ENCODE peak calls at places on chromosomes 1 and 21, in four cellular contexts. X, P, V and A are unnamed samples.
A peak's percentile ranks its signal among the peaks of the same experiment; 100 is the strongest.

GRCh38 chr1:162855461-162856150 is 5.4 kb downstream of the CCDC190 start:
- DNase-seq in X (no peak), P (no peak), V (peak; percentile 63), A (no peak)

GRCh38 chr1:29673669-29674624 is 437.6 kb downstream of the PTPRU start:
- DNase-seq in X (no peak), P (no peak), V (no peak), A (no peak)

GRCh38 chr1:246210751-246211150 is 296.3 kb downstream of the SMYD3 start:
- DNase-seq in X (no peak), P (no peak), V (no peak), A (no peak)

GRCh38 chr1:63198921-63199530 is 123.3 kb upstream of the FOXD3 start:
- DNase-seq in X (no peak), P (no peak), V (no peak), A (no peak)

GRCh38 chr1:26541816-26542711 is 12.5 kb downstream of the RPS6KA1 start:
- DNase-seq in X (peak; percentile 47), P (peak; percentile 92), V (peak; percentile 14), A (peak; percentile 99)

GRCh38 chr1:159339517-159339916 is 37.4 kb downstream of the FCER1A start:
- DNase-seq in X (no peak), P (no peak), V (no peak), A (no peak)

GRCh38 chr1:238898856-238899255 is 487.5 kb upstream of the CHRM3 start:
- DNase-seq in X (no peak), P (no peak), V (no peak), A (peak; percentile 19)

GRCh38 chr1:1561801-1562470 is 12.7 kb downstream of the SSU72 start:
- DNase-seq in X (no peak), P (no peak), V (no peak), A (no peak)

GRCh38 chr1:37410815-37411214 is 63.6 kb upstream of the ZC3H12A start:
- DNase-seq in X (peak; percentile 9), P (peak; percentile 69), V (peak; percentile 4), A (peak; percentile 42)

GRCh38 chr1:233993651-233994050 is 89.2 kb downstream of the SLC35F3 start:
- DNase-seq in X (no peak), P (no peak), V (no peak), A (no peak)

GRCh38 chr1:71049951-71050598 is 2.5 kb upstream of the PTGER3 start:
- DNase-seq in X (peak; percentile 64), P (peak; percentile 82), V (peak; percentile 79), A (peak; percentile 65)

GRCh38 chr1:203046984-203047630 is 20.8 kb downstream of the PPFIA4 start:
- DNase-seq in X (no peak), P (peak; percentile 23), V (peak; percentile 44), A (peak; percentile 45)

GRCh38 chr1:168084396-168085231 is 52.1 kb downstream of the GPR161 start:
- DNase-seq in X (peak; percentile 11), P (peak; percentile 81), V (peak; percentile 46), A (peak; percentile 76)

GRCh38 chr1:46532498-46533178 is 18.8 kb downstream of the KNCN start:
- DNase-seq in X (no peak), P (peak; percentile 83), V (peak; percentile 37), A (peak; percentile 56)

GRCh38 chr1:43786201-43786958 is 79.0 kb downstream of the ST3GAL3 start:
- DNase-seq in X (no peak), P (no peak), V (peak; percentile 6), A (no peak)

GRCh38 chr21:41879190-41879998 is at the start of gene PRDM15:
- DNase-seq in X (peak; percentile 55), P (peak; percentile 91), V (peak; percentile 46), A (peak; percentile 89)

GRCh38 chr1:158961178-158961577 is 29.8 kb downstream of the PYHIN1 start:
- DNase-seq in X (no peak), P (no peak), V (no peak), A (no peak)

GRCh38 chr1:29365906-29366670 is 129.8 kb downstream of the PTPRU start:
- DNase-seq in X (no peak), P (no peak), V (no peak), A (no peak)

GRCh38 chr1:158179301-158180041 is 1.2 kb upstream of the CD1D start:
- DNase-seq in X (no peak), P (no peak), V (no peak), A (peak; percentile 40)

GRCh38 chr1:233625087-233625486 is 11.2 kb downstream of the KCNK1 start:
- DNase-seq in X (no peak), P (no peak), V (no peak), A (no peak)

GRCh38 chr1:42736152-42736551 is 3.9 kb downstream of the CLDN19 start:
- DNase-seq in X (peak; percentile 25), P (peak; percentile 69), V (no peak), A (peak; percentile 40)
- TF ChIP-seq CTCF in X (peak; percentile 57), P (peak; percentile 81), V (peak; percentile 8), A (no peak)

GRCh38 chr1:231020139-231020601 is 19.9 kb downstream of the FAM89A start:
- DNase-seq in X (no peak), P (no peak), V (no peak), A (peak; percentile 31)
- TF ChIP-seq MYC in X (no peak), P (no peak), V (no peak), A (no peak)

DNA sequence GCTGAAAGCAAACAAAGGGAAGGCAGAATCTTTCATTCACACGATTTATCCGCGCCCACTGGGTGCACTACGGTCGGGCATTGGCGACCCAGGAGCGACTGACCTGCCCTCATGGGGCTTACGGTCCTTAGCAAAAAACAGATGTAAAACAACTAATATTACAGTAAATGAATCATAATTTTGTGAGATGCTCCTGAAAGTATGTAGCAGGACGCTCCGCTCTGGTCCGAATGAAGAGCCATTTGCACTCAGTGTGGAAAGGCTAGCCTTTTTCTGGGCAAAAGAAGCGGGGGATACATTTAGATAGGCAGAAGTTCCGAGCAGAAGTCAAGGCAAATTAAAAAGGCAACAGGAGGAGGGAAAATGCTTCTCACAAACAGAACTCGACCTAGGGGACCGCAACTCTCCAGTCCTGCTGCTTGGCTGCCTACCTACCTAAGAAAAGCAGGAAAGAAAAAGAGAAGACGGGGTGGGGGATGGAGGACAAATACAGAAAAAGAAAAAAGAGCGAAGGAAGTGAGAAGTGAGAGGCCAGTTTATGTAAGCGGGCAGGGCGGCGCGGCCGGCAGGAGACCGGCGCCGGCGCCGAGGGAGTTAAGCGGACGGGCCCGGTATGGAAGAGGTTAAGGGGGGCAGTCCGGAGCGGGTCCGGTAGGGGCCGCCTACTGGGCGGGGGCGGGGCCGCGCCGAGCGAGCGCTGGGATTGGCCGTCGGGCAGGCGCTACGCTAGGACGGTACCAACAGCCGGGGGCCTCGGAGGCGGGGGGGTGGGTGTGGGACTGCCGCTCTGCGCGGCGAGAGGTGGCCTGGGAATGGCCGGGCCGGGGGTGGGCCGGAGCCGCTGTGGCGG is at the start of gene FAM20B:
- DNase-seq in X (peak; percentile 84), P (peak; percentile 99), V (peak; percentile 92), A (peak; percentile 97)
- TF ChIP-seq POLR2A in X (no peak), P (peak; percentile 76), V (peak; percentile 6), A (no peak)

GRCh38 chr21:32921632-32922230 is 104.0 kb upstream of the OLIG2 start:
- DNase-seq in X (no peak), P (peak; percentile 67), V (peak; percentile 6), A (peak; percentile 48)
- TF ChIP-seq CTCF in X (peak; percentile 31), P (peak; percentile 67), V (peak; percentile 61), A (peak; percentile 80)

DNA sequence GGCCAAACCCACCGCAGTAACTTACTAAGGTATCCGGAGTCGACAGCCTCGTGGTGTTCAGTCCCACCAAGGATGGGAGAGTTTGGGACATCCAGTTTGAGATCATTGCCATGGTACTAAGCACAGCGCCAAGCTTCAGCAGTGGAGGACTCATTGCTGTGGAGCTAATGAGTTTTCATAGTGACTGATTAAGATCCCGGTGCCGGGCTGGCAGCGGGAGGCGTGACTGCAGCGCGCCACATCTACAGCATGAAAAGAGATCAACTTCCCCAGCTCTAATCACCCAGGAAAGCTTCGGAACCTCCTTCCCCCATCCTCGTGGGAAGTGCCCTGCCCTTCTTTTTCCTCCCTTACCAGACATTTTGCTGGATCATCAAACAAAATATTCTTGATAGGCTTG is 149.9 kb downstream of the OLFM3 start:
- DNase-seq in X (no peak), P (no peak), V (no peak), A (no peak)
- TF ChIP-seq MYC in X (no peak), P (no peak), V (no peak), A (no peak)

DNA sequence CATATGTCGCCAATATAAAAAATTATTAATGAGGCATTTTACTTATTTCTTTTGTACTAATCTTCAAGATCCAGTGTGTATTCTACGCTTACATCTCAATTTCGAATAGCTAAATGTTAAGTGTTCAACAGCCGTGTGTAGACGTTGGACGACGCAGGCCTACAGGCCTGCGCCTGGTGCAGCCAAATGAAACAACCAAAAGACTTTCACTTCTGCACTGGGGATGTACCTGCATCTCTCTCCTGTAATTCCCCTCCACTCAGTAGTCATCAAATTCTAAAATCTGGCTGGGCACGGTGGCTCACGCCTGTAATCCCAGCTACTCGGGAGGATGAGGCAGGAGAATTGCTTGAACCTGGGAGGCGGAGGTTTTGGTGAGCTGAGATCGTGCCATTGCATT is 76.8 kb upstream of the HNRNPU start:
- DNase-seq in X (no peak), P (no peak), V (no peak), A (no peak)
- TF ChIP-seq POLR2A in X (no peak), P (no peak), V (no peak), A (no peak)

DNA sequence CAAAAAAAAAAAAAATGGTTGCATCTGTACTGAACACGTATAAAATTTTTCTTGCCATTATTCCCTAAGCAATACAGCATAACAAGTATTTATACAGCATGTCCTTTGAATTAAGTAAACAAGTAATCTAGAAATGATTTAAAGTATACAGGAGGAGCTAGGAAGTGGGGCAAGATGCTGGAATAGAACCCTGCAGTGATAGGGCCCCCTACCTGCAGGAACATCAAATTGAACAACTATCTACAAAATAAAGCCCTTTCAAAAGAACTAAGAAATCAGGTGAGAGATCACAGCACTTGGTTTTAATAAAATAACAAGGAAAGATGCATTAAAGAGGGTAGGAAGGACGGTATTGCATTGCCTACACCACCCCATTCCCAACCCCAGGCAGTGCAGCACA is 10.9 kb downstream of the TSHB start:
- DNase-seq in X (no peak), P (peak; percentile 7), V (no peak), A (no peak)
- TF ChIP-seq CTCF in X (no peak), P (no peak), V (no peak), A (no peak)

GRCh38 chr21:46219591-46220239 is 8.9 kb downstream of the LSS start:
- DNase-seq in X (no peak), P (no peak), V (no peak), A (no peak)
- TF ChIP-seq MYC in X (no peak), P (no peak), V (no peak), A (no peak)

DNA sequence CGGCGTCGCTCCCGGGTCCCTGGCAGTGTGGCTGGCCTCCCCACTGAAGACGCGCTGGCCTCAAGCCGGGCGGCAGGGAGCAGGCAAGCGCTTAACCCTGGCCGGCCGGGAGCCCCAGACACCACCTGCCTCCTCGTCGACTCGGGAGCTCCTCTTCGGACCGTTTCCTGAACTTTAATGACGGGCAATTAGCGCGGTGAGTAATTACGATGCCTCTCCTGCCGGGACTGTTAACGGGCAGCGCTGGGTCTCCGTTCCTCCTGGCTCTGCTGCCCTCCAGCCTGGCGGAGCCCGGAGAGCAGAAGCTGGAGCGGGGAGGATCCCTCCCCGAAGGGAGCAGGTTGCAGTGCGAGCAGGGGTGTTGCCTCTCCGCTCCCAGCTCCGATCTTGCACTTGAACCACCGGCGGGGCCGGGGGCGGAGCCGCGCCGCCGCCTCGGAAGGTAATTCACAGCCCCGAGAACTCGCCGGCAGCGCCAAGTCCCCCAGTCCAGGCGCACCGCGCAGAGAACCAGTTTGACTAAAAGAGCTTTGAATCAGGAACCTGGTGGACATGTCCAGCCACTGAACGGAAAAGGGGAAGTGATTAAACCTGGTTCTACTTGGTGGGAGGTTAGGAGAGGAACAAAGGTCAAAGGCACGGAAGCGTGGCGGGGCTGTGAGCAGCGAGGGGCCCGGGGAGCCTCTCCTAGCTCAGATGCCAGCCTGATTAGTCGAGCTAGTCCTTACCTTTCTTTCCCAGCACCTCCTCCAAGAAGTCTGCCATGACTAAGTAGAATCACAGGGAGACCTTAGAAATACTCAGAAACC is 18.3 kb upstream of the PLEKHA6 start:
- DNase-seq in X (peak; percentile 69), P (peak; percentile 46), V (peak; percentile 45), A (peak; percentile 74)
- TF ChIP-seq POLR2A in X (peak; percentile 70), P (no peak), V (no peak), A (no peak)